ENCODE peak calls at places on chromosomes 11 and 22, in four cellular contexts. A is WTC11, E is HepG2, U is K562. M is an unnamed sample.

GRCh38 chr22:37616205-37617083 is 7.8 kb downstream of the GGA1 start:
- DNase-seq in A (no peak), E (no peak), U (no peak), M (no peak)

GRCh38 chr11:100930185-100930778 is 199.3 kb downstream of the PGR start:
- DNase-seq in A (no peak), E (peak; percentile 46), U (peak; percentile 9), M (peak; percentile 6)

GRCh38 chr11:104343578-104343977 is 179.6 kb upstream of the PDGFD start:
- DNase-seq in A (no peak), E (no peak), U (no peak), M (no peak)

GRCh38 chr11:126546191-126546590 is 190.7 kb downstream of the ST3GAL4 start:
- DNase-seq in A (no peak), E (no peak), U (no peak), M (no peak)

GRCh38 chr22:19799322-19800190 is 39.0 kb downstream of the TBX1 start:
- DNase-seq in A (no peak), E (no peak), U (no peak), M (peak; percentile 95)

GRCh38 chr11:128745296-128746183 is 51.7 kb downstream of the FLI1 start:
- DNase-seq in A (no peak), E (no peak), U (no peak), M (no peak)

GRCh38 chr22:31647921-31648320 is 14.1 kb downstream of the PISD start:
- DNase-seq in A (no peak), E (no peak), U (no peak), M (no peak)

GRCh38 chr11:9473408-9473807 is 12.6 kb downstream of the ZNF143 start:
- DNase-seq in A (no peak), E (no peak), U (no peak), M (peak; percentile 69)

GRCh38 chr11:61297741-61298140 is 2.6 kb upstream of the VWCE start:
- DNase-seq in A (no peak), E (peak; percentile 29), U (no peak), M (no peak)

GRCh38 chr11:2138075-2138435 is 1.1 kb downstream of the IGF2 start:
- DNase-seq in A (peak; percentile 43), E (no peak), U (peak; percentile 28), M (peak; percentile 64)

GRCh38 chr22:46287873-46288751 is 8.6 kb upstream of the GTSE1 start:
- DNase-seq in A (no peak), E (no peak), U (no peak), M (no peak)

GRCh38 chr11:129946256-129946655 is 50.9 kb upstream of the NFRKB start:
- DNase-seq in A (no peak), E (no peak), U (no peak), M (no peak)

GRCh38 chr22:21766933-21767462 is 31.4 kb upstream of the YPEL1 start:
- DNase-seq in A (no peak), E (no peak), U (no peak), M (no peak)
- TF ChIP-seq FOXJ3 in A (no peak), E (no peak), U (no peak), M (no peak)

GRCh38 chr11:15750535-15751297 is 605.6 kb downstream of the SOX6 start:
- DNase-seq in A (no peak), E (no peak), U (no peak), M (peak; percentile 52)
- TF ChIP-seq FOXJ3 in A (no peak), E (no peak), U (no peak), M (peak; percentile 80)

GRCh38 chr11:36377759-36378553 is 81.9 kb downstream of the PRR5L start:
- DNase-seq in A (no peak), E (no peak), U (no peak), M (no peak)

GRCh38 chr11:36376315-36376887 is 80.3 kb downstream of the PRR5L start:
- DNase-seq in A (peak; percentile 52), E (no peak), U (no peak), M (peak; percentile 49)

GRCh38 chr11:36374726-36375125 is 78.6 kb downstream of the PRR5L start:
- DNase-seq in A (no peak), E (no peak), U (no peak), M (no peak)

GRCh38 chr11:36375348-36376314 is 79.5 kb downstream of the PRR5L start:
- DNase-seq in A (peak; percentile 23), E (no peak), U (no peak), M (peak; percentile 19)

DNA sequence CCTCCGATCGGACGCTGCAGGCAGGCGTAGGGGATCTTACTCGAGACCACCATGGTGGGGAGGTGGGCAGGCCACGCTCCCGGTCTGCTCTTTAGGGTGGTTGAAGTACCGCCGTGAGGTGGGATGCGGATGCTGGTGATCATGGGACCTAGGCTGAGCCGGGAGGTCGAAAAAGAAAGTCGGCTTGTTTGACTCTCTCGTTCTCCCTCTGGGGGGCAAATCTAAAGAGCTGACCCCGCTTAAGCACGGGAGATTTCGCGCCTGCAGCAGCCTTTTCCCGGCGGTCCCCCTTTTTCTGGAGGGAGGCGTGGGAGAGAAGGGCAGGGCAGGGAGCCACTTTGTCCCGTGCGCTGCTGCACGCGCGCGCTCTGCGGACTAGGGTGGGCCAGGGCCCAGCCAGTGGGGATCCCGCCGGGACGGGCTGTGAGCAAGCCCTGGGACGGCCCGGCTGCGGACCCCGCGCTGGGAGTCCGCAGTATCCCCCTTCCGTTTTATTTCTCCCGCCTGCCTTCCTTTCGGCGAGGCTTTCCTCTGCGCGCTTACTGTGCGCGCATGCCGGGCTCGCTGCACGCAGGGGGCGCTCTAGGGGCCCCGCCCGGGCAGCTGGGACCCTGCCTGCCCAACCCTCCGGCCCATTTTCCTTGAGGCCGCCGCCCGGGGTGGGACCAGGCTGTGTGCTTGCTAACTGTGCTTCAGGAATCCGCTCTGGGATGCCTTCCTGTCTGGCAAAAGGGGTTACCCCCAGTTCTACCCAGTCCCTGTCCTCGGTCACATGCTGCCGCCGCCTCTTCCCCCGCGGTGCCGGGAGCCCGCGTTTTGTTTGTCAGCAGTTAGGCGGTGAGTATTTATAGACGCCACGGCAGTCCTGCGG is 81.0 kb downstream of the PRR5L start:
- DNase-seq in A (peak; percentile 76), E (no peak), U (no peak), M (peak; percentile 79)
- TF ChIP-seq FOXJ3 in A (no peak), E (no peak), U (no peak), M (no peak)

DNA sequence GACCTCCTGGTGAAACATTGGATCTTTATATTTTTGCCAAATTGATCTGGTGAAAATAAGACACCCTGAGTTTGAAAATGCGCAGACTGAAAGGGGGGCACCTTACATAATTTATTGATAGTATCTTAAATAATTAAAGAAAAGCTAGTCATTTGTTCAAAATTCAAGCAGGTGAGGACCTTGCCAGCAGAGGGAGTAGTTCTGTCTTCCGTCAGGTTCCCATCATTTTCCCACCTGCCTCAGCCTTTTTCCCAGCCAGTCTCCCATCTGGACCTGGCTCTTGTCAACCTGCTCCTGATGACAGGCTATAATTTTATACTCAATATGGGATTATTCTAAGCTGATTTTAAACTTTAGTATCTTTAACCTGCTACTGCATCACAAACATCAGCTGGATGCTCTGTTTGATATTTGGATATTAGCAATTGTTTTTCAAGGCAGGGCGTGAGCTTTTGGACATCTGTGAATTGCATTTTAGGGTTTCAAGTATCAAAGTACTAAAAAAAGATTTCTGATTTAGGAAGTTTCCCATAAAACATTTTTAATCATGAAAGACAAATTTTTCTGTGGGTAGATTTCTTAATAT is 132.0 kb downstream of the ELP4 start:
- DNase-seq in A (peak; percentile 65), E (peak; percentile 40), U (peak; percentile 15), M (peak; percentile 5)
- TF ChIP-seq FOXJ3 in A (no peak), E (no peak), U (no peak), M (no peak)

GRCh38 chr11:47494996-47495855 is 46.3 kb upstream of the RAPSN start:
- DNase-seq in A (no peak), E (no peak), U (no peak), M (no peak)
- TF ChIP-seq FOXJ3 in A (no peak), E (no peak), U (no peak), M (no peak)

M was measured in SK-N-SH.